ENCODE peak calls at places on chromosomes 11 and 22, in ten cellular contexts. Z is B cell; S is mammary epithelial cell; B is H54; A is GM03348; D is stimulated activated CD8-positive, alpha-beta memory T cell treated with anti-CD3 and anti-CD28 coated beads, Interleukin-4, amount 100 ng/mL, for 1 hour; K is adrenal gland; J is lower lobe of right lung; Q is progenitor cell of endocrine pancreas; X is T-helper 1 cell. V is an unnamed sample.

GRCh38 chr11:74744277-74744676 is 4.4 kb upstream of the RNF169 start:
- DNase-seq in B (no peak), X (no peak), J (no peak), S (no peak), A (no peak), Z (no peak), K (no peak), D (no peak), Q (no peak), V (no peak)

GRCh38 chr11:27710536-27710935 is 10.3 kb upstream of the BDNF start:
- DNase-seq in J (no peak), S (no peak), X (no peak), K (no peak), B (no peak), Z (no peak), Q (no peak), D (no peak), A (no peak), V (no peak)

GRCh38 chr11:100498780-100499179 is 188.3 kb upstream of the ARHGAP42 start:
- DNase-seq in B (no peak), Q (no peak), K (no peak), A (no peak), X (no peak), S (no peak), D (no peak), J (no peak), Z (no peak), V (no peak)

GRCh38 chr22:47289316-47289985 is 527.0 kb downstream of the TBC1D22A start:
- DNase-seq in Q (no peak), Z (no peak), S (no peak), D (no peak), B (no peak), J (no peak), X (no peak), A (no peak), K (no peak), V (no peak)

GRCh38 chr11:120229451-120230424 is 10.2 kb upstream of the POU2F3 start:
- DNase-seq in D (no peak), K (no peak), B (no peak), Z (no peak), Q (no peak), S (no peak), X (no peak), J (no peak), A (peak; percentile 56), V (no peak)

GRCh38 chr22:27628891-27629631 is 172.5 kb downstream of the MN1 start:
- DNase-seq in K (no peak), A (no peak), B (no peak), D (no peak), X (no peak), Z (no peak), J (no peak), S (peak; percentile 17), Q (no peak), V (peak; percentile 37)

GRCh38 chr11:26072612-26073011 is 259.3 kb upstream of the ANO3 start:
- DNase-seq in J (no peak), X (no peak), Q (no peak), K (no peak), D (no peak), Z (no peak), A (no peak), B (no peak), S (no peak), V (no peak)

GRCh38 chr11:68840661-68841653 is 759 bp downstream of the CPT1A start:
- DNase-seq in S (no peak), B (peak; percentile 49), D (no peak), Q (peak; percentile 25), K (peak; percentile 71), A (peak; percentile 76), X (no peak), Z (peak; percentile 44), J (peak; percentile 77), V (no peak)

GRCh38 chr11:81359476-81359875 is 1374.2 kb downstream of the FAM181B start:
- DNase-seq in K (no peak), Q (no peak), X (no peak), B (no peak), D (no peak), S (no peak), J (no peak), A (no peak), Z (no peak), V (no peak)

GRCh38 chr22:37519268-37520195 is at the start of gene CARD10:
- DNase-seq in J (no peak), S (peak; percentile 49), A (peak; percentile 64), Q (no peak), K (no peak), X (no peak), B (no peak), Z (peak; percentile 72), D (no peak), V (no peak)

GRCh38 chr11:92475316-92475715 is 250.7 kb downstream of the FAT3 start:
- DNase-seq in S (no peak), D (no peak), A (no peak), K (no peak), B (no peak), X (no peak), Q (no peak), J (no peak), Z (no peak), V (no peak)

GRCh38 chr11:115464269-115464668 is 39.9 kb downstream of the CADM1 start:
- DNase-seq in Q (no peak), J (no peak), A (no peak), S (no peak), Z (no peak), D (no peak), K (no peak), B (no peak), X (no peak), V (no peak)

GRCh38 chr11:70712471-70712870 is 314.1 kb downstream of the CTTN start:
- DNase-seq in K (no peak), S (no peak), X (no peak), D (no peak), Z (no peak), J (no peak), Q (no peak), B (no peak), A (no peak), V (no peak)

GRCh38 chr11:72577271-72577681 is 96.9 kb downstream of the PDE2A start:
- DNase-seq in Q (no peak), A (no peak), J (peak; percentile 39), D (no peak), X (no peak), B (no peak), K (no peak), Z (no peak), S (no peak), V (no peak)

GRCh38 chr11:95577716-95578460 is 211.7 kb downstream of the FAM76B start:
- DNase-seq in X (no peak), A (peak; percentile 46), J (no peak), Z (no peak), B (no peak), K (no peak), D (no peak), Q (no peak), S (peak; percentile 89), V (no peak)

GRCh38 chr22:41846268-41847002 is 13.5 kb downstream of the SREBF2 start:
- DNase-seq in S (no peak), K (no peak), D (no peak), Q (no peak), B (no peak), A (no peak), Z (no peak), J (no peak), X (no peak), V (no peak)

GRCh38 chr22:36457688-36458450 is 23.6 kb downstream of the TXN2 start:
- DNase-seq in X (no peak), Z (no peak), A (peak; percentile 45), K (no peak), S (no peak), Q (no peak), D (no peak), B (no peak), J (no peak), V (no peak)

GRCh38 chr11:107172996-107173395 is 154.7 kb upstream of the GUCY1A2 start:
- DNase-seq in K (no peak), B (no peak), Q (no peak), S (peak; percentile 6), X (no peak), J (no peak), A (no peak), Z (no peak), D (no peak), V (no peak)

GRCh38 chr22:27065259-27065658 is 407.9 kb downstream of the MIAT start:
- DNase-seq in A (no peak), Z (no peak), S (no peak), B (no peak), D (no peak), Q (no peak), X (no peak), J (no peak), K (no peak), V (no peak)

GRCh38 chr22:36328635-36329216 is 59.0 kb downstream of the MYH9 start:
- DNase-seq in D (no peak), S (peak; percentile 89), B (no peak), X (no peak), K (peak; percentile 92), J (no peak), A (peak; percentile 37), Q (no peak), Z (no peak), V (no peak)

GRCh38 chr11:109772846-109773400 is 320.3 kb upstream of the ZC3H12C start:
- DNase-seq in K (no peak), J (no peak), D (no peak), X (no peak), Z (no peak), A (no peak), S (no peak), B (no peak), Q (no peak), V (no peak)

GRCh38 chr11:76266269-76266668 is 60.0 kb upstream of the WNT11 start:
- DNase-seq in S (peak; percentile 88), D (no peak), Z (no peak), A (peak; percentile 84), K (peak; percentile 76), B (peak; percentile 87), X (no peak), Q (no peak), J (no peak), V (peak; percentile 10)

GRCh38 chr11:113014262-113014661 is 53.0 kb downstream of the NCAM1 start:
- DNase-seq in J (no peak), X (no peak), Z (no peak), S (no peak), K (no peak), A (no peak), B (no peak), Q (no peak), D (no peak), V (no peak)

GRCh38 chr22:37775785-37776638 is 31.7 kb upstream of the GCAT start:
- DNase-seq in J (no peak), A (no peak), Q (no peak), B (no peak), Z (no peak), D (no peak), X (no peak), K (peak; percentile 23), S (peak; percentile 95), V (no peak)

GRCh38 chr11:127224276-127224675 is 223.7 kb upstream of the KIRREL3 start:
- DNase-seq in Z (no peak), S (no peak), A (no peak), K (no peak), D (no peak), X (no peak), J (no peak), B (no peak), Q (no peak), V (no peak)

GRCh38 chr22:47386812-47387510 is 624.5 kb downstream of the TBC1D22A start:
- DNase-seq in Z (no peak), A (no peak), S (no peak), J (no peak), B (no peak), D (no peak), Q (no peak), K (no peak), X (no peak), V (no peak)

GRCh38 chr22:30832407-30832987 is 136.1 kb downstream of the MORC2 start:
- DNase-seq in S (no peak), Z (no peak), K (no peak), J (no peak), A (no peak), B (no peak), X (no peak), D (no peak), Q (no peak), V (no peak)

GRCh38 chr11:61129608-61130523 is 27.6 kb downstream of the CD5 start:
- DNase-seq in J (peak; percentile 91), B (peak; percentile 96), Z (peak; percentile 98), S (peak; percentile 80), X (peak; percentile 81), K (peak; percentile 94), Q (peak; percentile 91), D (peak; percentile 84), A (peak; percentile 96), V (peak; percentile 73)